ENCODE peak calls at places on chromosomes 13 and 19, in six cellular contexts. B, J, T, G, X and O are unnamed samples.

GRCh38 chr13:99526549-99526948 is 25.3 kb downstream of the TM9SF2 start:
- DNase-seq in B (no peak), G (no peak), X (no peak), T (no peak), J (no peak), O (no peak)

GRCh38 chr13:65292488-65292901 is 1937.6 kb downstream of the PCDH9 start:
- DNase-seq in G (no peak), T (no peak), J (peak; percentile 87), X (no peak), B (no peak), O (no peak)

GRCh38 chr19:48308695-48309586 is 16.4 kb upstream of the EMP3 start:
- DNase-seq in J (no peak), X (no peak), B (no peak), T (no peak), G (no peak), O (no peak)

GRCh38 chr13:33279898-33280549 is 5.5 kb downstream of the STARD13 start:
- DNase-seq in B (peak; percentile 23), T (no peak), X (no peak), G (no peak), J (peak; percentile 86), O (no peak)

GRCh38 chr19:58033741-58034475 is at the start of gene ZSCAN1:
- DNase-seq in G (peak; percentile 90), J (peak; percentile 79), T (no peak), B (no peak), X (peak; percentile 25), O (peak; percentile 75)

GRCh38 chr13:75489502-75490263 is 7.7 kb upstream of the TBC1D4 start:
- DNase-seq in X (no peak), G (no peak), B (no peak), T (no peak), J (peak; percentile 79), O (no peak)

GRCh38 chr19:13959962-13960862 is 7.9 kb downstream of the DCAF15 start:
- DNase-seq in G (peak; percentile 73), X (peak; percentile 37), J (no peak), B (peak; percentile 49), T (no peak), O (no peak)

GRCh38 chr13:83940742-83941141 is 58.5 kb upstream of the SLITRK1 start:
- DNase-seq in J (peak; percentile 38), G (no peak), X (no peak), B (no peak), T (no peak), O (no peak)

GRCh38 chr13:106610511-106610910 is 42.6 kb upstream of the ARGLU1 start:
- DNase-seq in X (no peak), B (no peak), G (no peak), J (peak; percentile 61), T (no peak), O (no peak)

GRCh38 chr13:94009696-94010095 is 469.8 kb downstream of the DCT start:
- DNase-seq in J (peak; percentile 59), B (no peak), G (no peak), X (no peak), T (no peak), O (no peak)

GRCh38 chr13:37914781-37915391 is 45.3 kb upstream of the TRPC4 start:
- DNase-seq in T (no peak), J (peak; percentile 26), X (no peak), B (no peak), G (no peak), O (no peak)

GRCh38 chr13:50340566-50341287 is 325.5 kb downstream of the KCNRG start:
- DNase-seq in G (no peak), B (no peak), J (no peak), T (no peak), X (no peak), O (no peak)

GRCh38 chr13:31898383-31899071 is 133.0 kb upstream of the FRY start:
- DNase-seq in T (no peak), J (no peak), G (no peak), X (no peak), B (no peak), O (no peak)

GRCh38 chr13:77521595-77522367 is 13.7 kb upstream of the SCEL start:
- DNase-seq in B (peak; percentile 14), J (peak; percentile 75), T (no peak), G (no peak), X (no peak), O (no peak)

GRCh38 chr19:39327318-39327717 is 6.7 kb upstream of the LRFN1 start:
- DNase-seq in T (no peak), X (no peak), G (no peak), J (no peak), B (no peak), O (no peak)

GRCh38 chr19:46725036-46725820 is 8.3 kb upstream of the PRKD2 start:
- DNase-seq in B (no peak), G (no peak), J (no peak), X (no peak), T (no peak), O (no peak)

GRCh38 chr19:33740811-33741396 is 55.8 kb upstream of the KCTD15 start:
- DNase-seq in G (no peak), J (peak; percentile 27), B (peak; percentile 54), X (peak; percentile 13), T (no peak), O (no peak)

GRCh38 chr19:31339405-31339804 is 9.8 kb downstream of the TSHZ3 start:
- DNase-seq in B (no peak), G (no peak), X (no peak), J (peak; percentile 72), T (no peak), O (no peak)

GRCh38 chr13:80881495-80882482 is 540.9 kb upstream of the SPRY2 start:
- DNase-seq in T (no peak), G (no peak), X (no peak), J (no peak), B (no peak), O (no peak)

GRCh38 chr19:36152886-36153525 is 759 bp upstream of the COX7A1 start:
- DNase-seq in G (no peak), T (no peak), X (no peak), B (no peak), J (no peak), O (no peak)

GRCh38 chr19:45507864-45508680 is 793 bp downstream of the VASP start:
- DNase-seq in X (peak; percentile 51), J (peak; percentile 44), G (peak; percentile 84), T (no peak), B (no peak), O (no peak)

DNA sequence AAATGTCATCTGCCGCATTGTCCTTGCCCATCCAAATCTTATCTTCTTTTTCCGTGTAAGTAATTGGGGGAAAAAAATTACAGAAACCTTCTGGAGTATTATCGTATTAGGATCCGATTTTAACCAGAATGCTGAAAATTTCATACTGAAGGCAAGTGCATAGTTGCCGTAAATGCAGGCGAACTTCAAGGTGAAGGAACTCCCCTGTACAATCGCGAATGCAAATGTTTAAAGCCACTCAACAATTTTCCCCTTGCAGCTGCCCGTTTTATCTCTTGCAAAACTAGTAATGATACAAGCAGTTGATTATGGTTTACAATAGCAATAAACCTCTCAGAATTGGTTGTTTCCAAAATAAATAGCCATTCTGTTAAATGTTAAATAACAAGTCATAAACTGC is 105.6 kb downstream of the DNAJC15 start:
- DNase-seq in B (no peak), J (no peak), T (no peak), G (no peak), X (no peak), O (no peak)
- H3K4me1 ChIP-seq in B (no peaks in the 10 kb centered on the region), J (no peaks in the 10 kb centered on the region), T (peaks cover 8% of the 10 kb centered on the region), G (no peaks in the 10 kb centered on the region), X (peaks cover 14% of the 10 kb centered on the region), O (no peaks in the 10 kb centered on the region)

DNA sequence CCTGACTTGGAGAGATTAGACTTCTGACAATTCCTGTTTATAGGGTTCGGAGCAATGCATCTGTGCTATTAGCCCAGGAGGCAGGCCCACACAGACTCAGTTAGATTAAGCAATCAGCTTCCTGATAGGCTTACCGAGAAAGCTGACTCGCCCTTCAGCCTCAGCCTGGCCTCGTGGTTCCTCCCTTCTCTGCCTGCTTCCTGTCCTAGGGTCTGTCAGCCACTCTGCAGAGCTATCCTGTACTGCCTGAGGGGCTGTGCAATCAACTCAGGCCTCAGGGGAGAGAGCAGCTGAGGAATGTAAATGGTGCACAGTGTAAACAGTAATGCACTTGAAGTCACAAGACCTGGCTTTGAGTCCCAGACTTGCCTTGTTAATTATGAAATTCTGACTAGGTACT is 30.7 kb downstream of the HTR2A start:
- DNase-seq in G (no peak), T (no peak), B (no peak), X (no peak), J (peak; percentile 21), O (peak; percentile 61)
- H3K4me1 ChIP-seq in G (no peaks in the 10 kb centered on the region), T (no peaks in the 10 kb centered on the region), B (no peaks in the 10 kb centered on the region), X (no peaks in the 10 kb centered on the region), J (no peaks in the 10 kb centered on the region), O (no peaks in the 10 kb centered on the region)

GRCh38 chr13:79806821-79807220 is 325.9 kb downstream of the NDFIP2 start:
- DNase-seq in X (no peak), J (no peak), G (no peak), T (no peak), B (no peak), O (no peak)
- H3K4me1 ChIP-seq in X (no peaks in the 10 kb centered on the region), J (peaks cover 2% of the 10 kb centered on the region), G (no peaks in the 10 kb centered on the region), T (no peaks in the 10 kb centered on the region), B (peaks cover 12% of the 10 kb centered on the region), O (no peaks in the 10 kb centered on the region)

GRCh38 chr19:6270076-6270745 is 9.6 kb downstream of the MLLT1 start:
- DNase-seq in B (no peak), T (no peak), X (no peak), G (no peak), J (no peak), O (no peak)
- H3K4me1 ChIP-seq in B (peaks cover 7% of the 10 kb centered on the region), T (no peaks in the 10 kb centered on the region), X (peaks cover 6% of the 10 kb centered on the region), G (no peaks in the 10 kb centered on the region), J (peaks cover 38% of the 10 kb centered on the region), O (no peaks in the 10 kb centered on the region)

DNA sequence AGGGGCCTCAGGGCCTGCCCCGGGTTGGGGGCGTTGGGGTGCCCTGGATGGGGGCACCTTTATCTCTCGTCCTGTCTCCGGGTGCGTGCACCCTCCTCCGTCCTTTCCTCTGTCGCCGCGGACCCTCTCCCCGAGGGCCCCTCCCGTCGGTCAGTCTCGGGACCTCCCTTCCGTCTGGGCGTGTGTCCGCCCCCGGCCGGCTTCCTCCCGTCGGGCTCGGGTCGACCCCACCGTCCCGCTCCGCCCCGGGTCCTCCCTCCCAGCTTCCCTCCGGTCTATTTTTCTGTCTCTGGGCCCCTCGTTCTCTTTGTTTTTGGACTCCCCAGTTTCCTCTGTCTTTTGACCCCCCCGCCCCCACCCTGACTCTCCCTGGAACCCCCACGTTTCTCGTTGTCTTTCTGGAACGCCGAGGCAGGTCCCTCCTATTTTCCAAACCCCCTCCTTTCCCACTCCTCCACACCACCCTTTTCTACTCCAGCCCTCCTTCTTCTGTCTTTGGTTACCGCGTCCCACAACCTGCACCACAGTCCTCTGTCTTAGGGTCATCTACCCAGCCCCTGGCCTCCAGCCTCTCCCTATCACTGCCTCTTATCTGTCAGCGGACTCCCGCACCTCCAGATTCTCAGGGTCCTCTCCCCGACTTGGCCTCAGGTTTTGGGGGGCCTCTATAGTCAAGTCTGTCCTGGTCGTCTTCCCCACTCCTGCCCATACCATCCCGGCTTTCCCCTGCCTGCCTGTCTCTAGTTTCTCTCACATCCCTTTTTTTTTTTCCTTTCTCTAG is 757 bp downstream of the EGLN2 start:
- DNase-seq in J (no peak), G (peak; percentile 89), T (no peak), X (peak; percentile 30), B (no peak), O (no peak)
- H3K4me1 ChIP-seq in J (peaks cover 39% of the 10 kb centered on the region), G (no peaks in the 10 kb centered on the region), T (peaks cover 49% of the 10 kb centered on the region), X (peaks cover 58% of the 10 kb centered on the region), B (peaks cover 55% of the 10 kb centered on the region), O (peaks cover 3% of the 10 kb centered on the region)

GRCh38 chr19:38004100-38004504 is 97.1 kb downstream of the SIPA1L3 start:
- DNase-seq in J (peak; percentile 76), G (no peak), X (no peak), B (no peak), T (no peak), O (no peak)
- H3K4me1 ChIP-seq in J (peaks cover 19% of the 10 kb centered on the region), G (peaks cover 2% of the 10 kb centered on the region), X (peaks cover 9% of the 10 kb centered on the region), B (peaks cover 45% of the 10 kb centered on the region), T (peaks cover 72% of the 10 kb centered on the region), O (no peaks in the 10 kb centered on the region)